ENCODE peak calls at places on chromosome 15, in nine cellular contexts. L, Y, F, D, Q, K, U, S and I are unnamed samples.

GRCh38 chr15:68493629-68494028 is 61.7 kb upstream of the ITGA11 start:
- DNase-seq in L (no peak), Y (no peak), F (no peak), D (no peak), Q (no peak), K (peak; percentile 12), U (no peak), S (no peak), I (no peak)

GRCh38 chr15:69304176-69304533 is 5.4 kb downstream of the PAQR5 start:
- DNase-seq in L (peak; percentile 92), Y (no peak), F (peak; percentile 67), D (no peak), Q (no peak), K (no peak), U (peak; percentile 92), S (no peak), I (peak; percentile 61)

GRCh38 chr15:89442671-89443307 is 53.6 kb downstream of the RHCG start:
- DNase-seq in L (peak; percentile 88), Y (no peak), F (peak; percentile 72), D (no peak), Q (no peak), K (no peak), U (peak; percentile 8), S (peak; percentile 62), I (no peak)

GRCh38 chr15:31483924-31484368 is 157.3 kb downstream of the KLF13 start:
- DNase-seq in L (no peak), Y (peak; percentile 45), F (no peak), D (no peak), Q (peak; percentile 59), K (peak; percentile 1), U (no peak), S (no peak), I (no peak)

GRCh38 chr15:34327906-34328305 is 9.7 kb downstream of the SLC12A6 start:
- DNase-seq in L (no peak), Y (no peak), F (no peak), D (no peak), Q (no peak), K (no peak), U (no peak), S (no peak), I (no peak)

GRCh38 chr15:70503798-70504304 is 259.5 kb downstream of the UACA start:
- DNase-seq in L (no peak), Y (no peak), F (no peak), D (no peak), Q (no peak), K (no peak), U (no peak), S (no peak), I (no peak)

GRCh38 chr15:25786040-25786439 is 77.1 kb downstream of the ATP10A start:
- DNase-seq in L (no peak), Y (no peak), F (no peak), D (no peak), Q (no peak), K (no peak), U (no peak), S (no peak), I (no peak)

GRCh38 chr15:37079726-37080125 is 20.6 kb downstream of the MEIS2 start:
- DNase-seq in L (no peak), Y (no peak), F (no peak), D (no peak), Q (no peak), K (no peak), U (peak; percentile 84), S (no peak), I (no peak)

GRCh38 chr15:48946840-48947187 is 16.9 kb downstream of the SHC4 start:
- DNase-seq in L (no peak), Y (no peak), F (no peak), D (no peak), Q (no peak), K (no peak), U (no peak), S (no peak), I (no peak)

GRCh38 chr15:81889480-81889871 is 156.3 kb downstream of the MEX3B start:
- DNase-seq in L (no peak), Y (no peak), F (no peak), D (no peak), Q (no peak), K (no peak), U (peak; percentile 41), S (no peak), I (no peak)

GRCh38 chr15:90701880-90702630 is 15.1 kb upstream of the BLM start:
- DNase-seq in L (no peak), Y (no peak), F (no peak), D (peak; percentile 45), Q (no peak), K (no peak), U (no peak), S (no peak), I (no peak)

GRCh38 chr15:71448688-71449114 is 333.4 kb downstream of the THSD4 start:
- DNase-seq in L (peak; percentile 55), Y (no peak), F (peak; percentile 78), D (no peak), Q (no peak), K (peak; percentile 61), U (peak; percentile 71), S (no peak), I (no peak)

GRCh38 chr15:42404461-42405235 is 45.3 kb downstream of the CAPN3 start:
- DNase-seq in L (no peak), Y (no peak), F (peak; percentile 28), D (no peak), Q (no peak), K (no peak), U (no peak), S (no peak), I (no peak)

GRCh38 chr15:89825264-89825940 is 10.8 kb upstream of the ANPEP start:
- DNase-seq in L (no peak), Y (no peak), F (no peak), D (no peak), Q (no peak), K (no peak), U (no peak), S (no peak), I (no peak)

GRCh38 chr15:66285462-66286280 is 7.7 kb upstream of the DIS3L start:
- DNase-seq in L (no peak), Y (no peak), F (peak; percentile 43), D (no peak), Q (no peak), K (no peak), U (no peak), S (no peak), I (no peak)

GRCh38 chr15:66290007-66290406 is 3.4 kb upstream of the DIS3L start:
- DNase-seq in L (no peak), Y (no peak), F (no peak), D (no peak), Q (no peak), K (no peak), U (no peak), S (no peak), I (no peak)

GRCh38 chr15:66288093-66288492 is 5.3 kb upstream of the DIS3L start:
- DNase-seq in L (no peak), Y (no peak), F (no peak), D (no peak), Q (no peak), K (no peak), U (no peak), S (no peak), I (no peak)

GRCh38 chr15:66288796-66289195 is 4.6 kb upstream of the DIS3L start:
- DNase-seq in L (no peak), Y (no peak), F (no peak), D (no peak), Q (no peak), K (no peak), U (peak; percentile 61), S (no peak), I (peak; percentile 18)

GRCh38 chr15:66287461-66288055 is 5.8 kb upstream of the DIS3L start:
- DNase-seq in L (peak; percentile 27), Y (no peak), F (no peak), D (no peak), Q (no peak), K (no peak), U (peak; percentile 14), S (no peak), I (no peak)
- TF ChIP-seq CTCF in L (peak; percentile 85), Y (peak; percentile 91), F (peak; percentile 56), D (peak; percentile 53), Q (peak; percentile 36), K (peak; percentile 36), U (peak; percentile 60), S (peak; percentile 61), I (peak; percentile 66)

GRCh38 chr15:74613089-74613952 is 2.3 kb upstream of the CLK3 start:
- DNase-seq in L (no peak), Y (no peak), F (peak; percentile 25), D (no peak), Q (no peak), K (no peak), U (no peak), S (no peak), I (no peak)
- H3K27ac ChIP-seq in L (no peak overlapping the region), Y (no peak overlapping the region), F (no peak overlapping the region), D (peak overlapping the region; percentile 94), Q (peak overlapping the region; percentile 99), K (peak overlapping the region; percentile 94), U (no peak overlapping the region), S (no peak overlapping the region), I (no peak overlapping the region)

GRCh38 chr15:77502379-77503095 is 81.8 kb downstream of the HMG20A start:
- DNase-seq in L (no peak), Y (no peak), F (no peak), D (no peak), Q (no peak), K (no peak), U (no peak), S (no peak), I (no peak)
- H3K9me3 ChIP-seq in L (no peaks in the 10 kb centered on the region), Y (no peaks in the 10 kb centered on the region), F (no peaks in the 10 kb centered on the region), D (no peaks in the 10 kb centered on the region), Q (no peaks in the 10 kb centered on the region), K (no peaks in the 10 kb centered on the region), U (no peaks in the 10 kb centered on the region), S (no peaks in the 10 kb centered on the region), I (peaks cover 4% of the 10 kb centered on the region)

GRCh38 chr15:95247068-95247984 is 1016.0 kb downstream of the MCTP2 start:
- DNase-seq in L (peak; percentile 96), Y (no peak), F (peak; percentile 22), D (no peak), Q (no peak), K (no peak), U (peak; percentile 98), S (no peak), I (peak; percentile 86)

GRCh38 chr15:95254263-95254662 is 1022.9 kb downstream of the MCTP2 start:
- DNase-seq in L (no peak), Y (no peak), F (no peak), D (no peak), Q (no peak), K (no peak), U (no peak), S (no peak), I (no peak)

GRCh38 chr15:95249524-95249923 is 1018.2 kb downstream of the MCTP2 start:
- DNase-seq in L (no peak), Y (no peak), F (no peak), D (no peak), Q (no peak), K (no peak), U (no peak), S (no peak), I (no peak)

GRCh38 chr15:95252404-95252803 is 1021.0 kb downstream of the MCTP2 start:
- DNase-seq in L (no peak), Y (no peak), F (no peak), D (no peak), Q (no peak), K (no peak), U (peak; percentile 49), S (no peak), I (no peak)
- TF ChIP-seq CTCF in L (no peak), Y (no peak), F (no peak), D (no peak), Q (no peak), K (no peak), U (no peak), S (no peak), I (no peak)